ENCODE peak calls at places on chromosomes 11 and 22, in ten cellular contexts. A is omental fat pad; U is NCI-H446; Y is activated T-cell treated with anti-CD3 and anti-CD28 coated beads for 1 hour; O is H4; B is amygdala; I is activated CD8-positive, alpha-beta memory T cell treated with anti-CD3 and anti-CD28 coated beads, Interleukin-2, amount 50 U/mL, for 48 hours; T is colonic mucosa; L is lung microvascular endothelial cell; D is right lobe of liver. M is an unnamed sample.
A peak's percentile ranks its signal among the peaks of the same experiment; 100 is the strongest.

GRCh38 chr11:65593518-65594414 is 1.8 kb downstream of the KCNK7 start:
- DNase-seq in B (peak; percentile 81), U (no peak), I (no peak), O (no peak), A (no peak), Y (no peak), T (no peak), L (peak; percentile 57), D (peak; percentile 55), M (peak; percentile 39)

GRCh38 chr22:40001104-40001503 is 6.3 kb downstream of the FAM83F start:
- DNase-seq in Y (no peak), I (no peak), L (no peak), B (no peak), D (no peak), U (no peak), T (no peak), O (no peak), A (no peak), M (no peak)

GRCh38 chr11:47406896-47407745 is 1.3 kb upstream of the SLC39A13 start:
- DNase-seq in B (no peak), L (no peak), I (peak; percentile 56), O (no peak), D (no peak), T (no peak), U (no peak), Y (no peak), A (no peak), M (no peak)

GRCh38 chr11:116736763-116737162 is 36.0 kb downstream of the BUD13 start:
- DNase-seq in B (no peak), I (no peak), A (no peak), D (no peak), O (no peak), Y (no peak), T (no peak), L (no peak), U (no peak), M (peak; percentile 35)

GRCh38 chr22:32204211-32204855 is 540 bp downstream of the RFPL2 start:
- DNase-seq in Y (no peak), U (no peak), L (no peak), I (no peak), A (no peak), D (peak; percentile 66), O (no peak), T (no peak), B (no peak), M (no peak)

GRCh38 chr11:364991-365390 is 4.3 kb upstream of the B4GALNT4 start:
- DNase-seq in D (no peak), Y (no peak), L (no peak), O (no peak), B (no peak), U (no peak), I (no peak), T (no peak), A (no peak), M (no peak)

GRCh38 chr11:81869337-81870065 is 864.2 kb downstream of the FAM181B start:
- DNase-seq in B (no peak), U (no peak), A (no peak), I (peak; percentile 84), L (no peak), D (no peak), Y (peak; percentile 42), T (peak; percentile 30), O (peak; percentile 44), M (no peak)

GRCh38 chr11:46856605-46857339 is 10.7 kb upstream of the CKAP5 start:
- DNase-seq in Y (no peak), I (no peak), L (no peak), T (no peak), O (no peak), D (no peak), A (no peak), B (no peak), U (no peak), M (no peak)

GRCh38 chr11:102115557-102115956 is 5.3 kb downstream of the YAP1 start:
- DNase-seq in U (no peak), Y (no peak), D (no peak), L (no peak), I (no peak), T (peak; percentile 42), B (no peak), A (no peak), O (no peak), M (no peak)

GRCh38 chr11:1836011-1836945 is 1.5 kb downstream of the SYT8 start:
- DNase-seq in U (no peak), L (no peak), D (peak; percentile 60), I (no peak), A (no peak), T (no peak), Y (no peak), B (no peak), O (no peak), M (no peak)

GRCh38 chr11:102364991-102365390 is 18.0 kb downstream of the BIRC2 start:
- DNase-seq in A (no peak), O (no peak), I (no peak), Y (no peak), L (no peak), U (no peak), D (no peak), T (no peak), B (no peak), M (no peak)

GRCh38 chr11:78224906-78225420 is 36.2 kb downstream of the USP35 start:
- DNase-seq in A (no peak), B (no peak), O (no peak), L (no peak), D (no peak), T (no peak), U (no peak), I (no peak), Y (no peak), M (no peak)

GRCh38 chr11:112320668-112321067 is 60.0 kb upstream of the PLET1 start:
- DNase-seq in L (peak; percentile 91), Y (no peak), O (no peak), U (no peak), I (no peak), T (peak; percentile 57), A (no peak), D (peak; percentile 74), B (no peak), M (peak; percentile 28)

GRCh38 chr11:114478768-114479167 is 39.5 kb downstream of the REXO2 start:
- DNase-seq in A (no peak), L (peak; percentile 19), Y (no peak), U (no peak), T (no peak), I (no peak), O (peak; percentile 37), D (no peak), B (no peak), M (peak; percentile 58)

GRCh38 chr22:32864596-32864995 is 63.1 kb downstream of the TIMP3 start:
- DNase-seq in I (no peak), O (no peak), Y (no peak), T (no peak), D (no peak), U (no peak), L (no peak), B (no peak), A (no peak), M (no peak)

GRCh38 chr11:86799680-86800075 is 664 bp upstream of the PRSS23 start:
- DNase-seq in O (no peak), Y (no peak), A (no peak), B (no peak), I (no peak), L (peak; percentile 29), U (no peak), T (peak; percentile 24), D (no peak), M (no peak)